ENCODE peak calls at places on chromosomes 13 and 19, in seven cellular contexts. One of them, this sample, is unnamed.

GRCh38 chr19:34938886-34939285 is 12.2 kb downstream of the ZNF30 start:
- DNase-seq in AG10803: no peak
- DNase-seq in omental fat pad: no peak
- DNase-seq in K562: no peak
- DNase-seq in AG09319: no peak
- DNase-seq in neural crest cell: no peak
- DNase-seq in CD14-positive monocyte: no peak
- DNase-seq in this sample: no peak

GRCh38 chr19:54606891-54607781 is 13.7 kb downstream of the LILRA1 start:
- DNase-seq in AG10803: no peak
- DNase-seq in neural crest cell: no peak
- DNase-seq in K562: no peak
- DNase-seq in CD14-positive monocyte: no peak
- DNase-seq in AG09319: no peak
- DNase-seq in omental fat pad: no peak
- DNase-seq in this sample: no peak

GRCh38 chr19:42235181-42235580 is 7.2 kb downstream of the GSK3A start:
- DNase-seq in CD14-positive monocyte: no peak
- DNase-seq in AG09319: no peak
- DNase-seq in omental fat pad: no peak
- DNase-seq in AG10803: no peak
- DNase-seq in neural crest cell: no peak
- DNase-seq in K562: no peak
- DNase-seq in this sample: no peak

GRCh38 chr13:109154546-109154945 is 525.1 kb downstream of the MYO16 start:
- DNase-seq in AG09319: no peak
- DNase-seq in neural crest cell: no peak
- DNase-seq in omental fat pad: no peak
- DNase-seq in K562: no peak
- DNase-seq in AG10803: peak
- DNase-seq in CD14-positive monocyte: no peak
- DNase-seq in this sample: no peak

GRCh38 chr19:55353803-55354697 is 469 bp downstream of the COX6B2 start:
- DNase-seq in K562: peak
- DNase-seq in AG10803: no peak
- DNase-seq in AG09319: no peak
- DNase-seq in neural crest cell: no peak
- DNase-seq in omental fat pad: peak
- DNase-seq in CD14-positive monocyte: no peak
- DNase-seq in this sample: peak

GRCh38 chr13:110676511-110677204 is 29.3 kb downstream of the CARS2 start:
- DNase-seq in AG10803: no peak
- DNase-seq in neural crest cell: no peak
- DNase-seq in K562: no peak
- DNase-seq in AG09319: no peak
- DNase-seq in CD14-positive monocyte: peak
- DNase-seq in omental fat pad: no peak
- DNase-seq in this sample: no peak

GRCh38 chr13:69912576-69913074 is 195.0 kb upstream of the ATXN8OS start:
- DNase-seq in omental fat pad: no peak
- DNase-seq in neural crest cell: no peak
- DNase-seq in AG10803: no peak
- DNase-seq in AG09319: no peak
- DNase-seq in K562: no peak
- DNase-seq in CD14-positive monocyte: no peak
- DNase-seq in this sample: no peak

GRCh38 chr13:42330991-42331390 is 59.0 kb downstream of the AKAP11 start:
- DNase-seq in omental fat pad: no peak
- DNase-seq in neural crest cell: no peak
- DNase-seq in AG09319: no peak
- DNase-seq in K562: no peak
- DNase-seq in AG10803: peak
- DNase-seq in CD14-positive monocyte: no peak
- DNase-seq in this sample: no peak

GRCh38 chr13:109780880-109781383 is 5.5 kb downstream of the IRS2 start:
- DNase-seq in AG09319: no peak
- DNase-seq in AG10803: no peak
- DNase-seq in omental fat pad: no peak
- DNase-seq in CD14-positive monocyte: no peak
- DNase-seq in neural crest cell: no peak
- DNase-seq in K562: no peak
- DNase-seq in this sample: no peak

GRCh38 chr13:98534821-98535220 is 42.1 kb downstream of the STK24 start:
- DNase-seq in AG09319: no peak
- DNase-seq in K562: no peak
- DNase-seq in CD14-positive monocyte: no peak
- DNase-seq in omental fat pad: no peak
- DNase-seq in neural crest cell: no peak
- DNase-seq in AG10803: no peak
- DNase-seq in this sample: no peak

GRCh38 chr13:34816118-34816517 is 126.0 kb upstream of the NBEA start:
- DNase-seq in K562: no peak
- DNase-seq in AG09319: no peak
- DNase-seq in CD14-positive monocyte: no peak
- DNase-seq in neural crest cell: no peak
- DNase-seq in omental fat pad: no peak
- DNase-seq in AG10803: no peak
- DNase-seq in this sample: no peak

GRCh38 chr13:73262862-73263627 is 204.2 kb downstream of the KLF5 start:
- DNase-seq in neural crest cell: no peak
- DNase-seq in K562: no peak
- DNase-seq in AG09319: no peak
- DNase-seq in AG10803: no peak
- DNase-seq in omental fat pad: no peak
- DNase-seq in CD14-positive monocyte: no peak
- DNase-seq in this sample: no peak

DNA sequence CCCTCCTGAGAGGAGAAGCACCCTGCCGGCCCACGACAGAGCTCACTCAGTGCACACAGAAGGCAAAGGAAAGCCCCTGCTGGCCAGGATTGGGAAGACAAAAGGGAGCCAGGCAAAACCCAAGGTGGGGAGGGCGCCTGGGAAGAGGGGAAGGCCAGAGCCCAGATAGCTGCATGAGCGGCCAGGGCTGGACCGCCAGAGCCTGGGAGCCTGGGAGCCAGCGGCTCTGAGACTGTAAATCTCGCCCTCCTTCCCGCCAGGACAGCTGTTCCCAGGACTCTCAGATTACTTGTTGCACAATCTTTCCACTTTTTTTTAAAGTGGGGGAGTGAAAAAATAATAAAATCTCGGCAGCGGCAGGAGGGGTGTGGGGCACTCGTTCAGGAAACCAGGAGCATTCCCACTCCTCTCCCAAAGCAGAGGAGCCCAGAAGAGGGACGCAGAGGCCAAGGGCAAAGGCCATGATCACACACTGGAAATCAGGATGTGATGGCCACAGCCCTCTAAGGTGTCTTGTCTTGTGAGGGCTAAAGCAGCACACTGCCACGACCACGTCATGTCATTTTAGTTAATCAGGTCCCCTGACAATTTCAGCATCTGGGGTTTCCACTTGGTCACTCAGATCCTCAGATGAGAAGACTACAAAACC is 19.6 kb upstream of the EPHX3 start:
- DNase-seq in AG09319: peak
- DNase-seq in K562: peak
- DNase-seq in CD14-positive monocyte: no peak
- DNase-seq in neural crest cell: peak
- DNase-seq in AG10803: peak
- DNase-seq in omental fat pad: peak
- DNase-seq in this sample: peak
- TF ChIP-seq CTCF in AG09319: peak
- TF ChIP-seq CTCF in K562: peak
- TF ChIP-seq CTCF in CD14-positive monocyte: no peak
- TF ChIP-seq CTCF in neural crest cell: peak
- TF ChIP-seq CTCF in AG10803: peak
- TF ChIP-seq CTCF in omental fat pad: no peak
- TF ChIP-seq CTCF in this sample: peak

GRCh38 chr13:55576389-55576788 is 1564.3 kb upstream of the PRR20A start:
- DNase-seq in CD14-positive monocyte: no peak
- DNase-seq in AG09319: no peak
- DNase-seq in K562: no peak
- DNase-seq in AG10803: no peak
- DNase-seq in omental fat pad: no peak
- DNase-seq in neural crest cell: no peak
- DNase-seq in this sample: no peak

GRCh38 chr13:55577082-55577846 is 1563.5 kb upstream of the PRR20A start:
- DNase-seq in neural crest cell: no peak
- DNase-seq in CD14-positive monocyte: no peak
- DNase-seq in K562: no peak
- DNase-seq in AG10803: no peak
- DNase-seq in AG09319: no peak
- DNase-seq in omental fat pad: no peak
- DNase-seq in this sample: peak

GRCh38 chr13:55572862-55573261 is 1567.9 kb upstream of the PRR20A start:
- DNase-seq in AG09319: no peak
- DNase-seq in omental fat pad: no peak
- DNase-seq in AG10803: no peak
- DNase-seq in K562: no peak
- DNase-seq in CD14-positive monocyte: no peak
- DNase-seq in neural crest cell: no peak
- DNase-seq in this sample: no peak

GRCh38 chr13:55573565-55573964 is 1567.2 kb upstream of the PRR20A start:
- DNase-seq in AG09319: no peak
- DNase-seq in AG10803: no peak
- DNase-seq in CD14-positive monocyte: no peak
- DNase-seq in neural crest cell: no peak
- DNase-seq in K562: no peak
- DNase-seq in omental fat pad: no peak
- DNase-seq in this sample: no peak

DNA sequence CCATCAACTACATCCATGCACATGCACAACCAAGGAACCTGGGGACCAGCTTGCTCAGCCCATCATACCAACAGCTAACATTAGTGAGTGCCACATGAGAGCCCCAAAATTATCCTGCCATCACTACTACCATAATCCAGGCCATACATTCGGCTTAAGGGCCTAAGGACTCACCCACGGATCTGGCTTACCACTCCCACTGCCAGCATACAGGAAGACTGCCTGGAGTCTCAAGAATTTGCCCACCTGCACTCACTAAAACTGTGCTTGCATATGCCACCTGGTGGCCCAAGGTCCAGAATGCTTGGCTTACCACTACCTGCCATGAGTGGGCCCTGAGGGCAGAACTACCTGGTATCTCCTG is 1562.9 kb upstream of the PRR20A start:
- DNase-seq in AG09319: no peak
- DNase-seq in neural crest cell: no peak
- DNase-seq in CD14-positive monocyte: no peak
- DNase-seq in AG10803: no peak
- DNase-seq in omental fat pad: no peak
- DNase-seq in K562: no peak
- DNase-seq in this sample: no peak
- TF ChIP-seq CTCF in AG09319: no peak
- TF ChIP-seq CTCF in neural crest cell: no peak
- TF ChIP-seq CTCF in CD14-positive monocyte: no peak
- TF ChIP-seq CTCF in AG10803: no peak
- TF ChIP-seq CTCF in omental fat pad: no peak
- TF ChIP-seq CTCF in K562: no peak
- TF ChIP-seq CTCF in this sample: no peak

GRCh38 chr19:16518061-16518460 is 21.9 kb downstream of the C19orf44 start:
- DNase-seq in AG10803: no peak
- DNase-seq in K562: no peak
- DNase-seq in neural crest cell: no peak
- DNase-seq in omental fat pad: no peak
- DNase-seq in CD14-positive monocyte: no peak
- DNase-seq in AG09319: no peak
- DNase-seq in this sample: no peak

GRCh38 chr19:16516923-16517610 is 20.9 kb downstream of the C19orf44 start:
- DNase-seq in CD14-positive monocyte: no peak
- DNase-seq in neural crest cell: no peak
- DNase-seq in AG10803: no peak
- DNase-seq in K562: no peak
- DNase-seq in omental fat pad: no peak
- DNase-seq in AG09319: no peak
- DNase-seq in this sample: no peak

GRCh38 chr19:16520074-16520973 is 21.9 kb downstream of the CHERP start:
- DNase-seq in K562: no peak
- DNase-seq in AG10803: no peak
- DNase-seq in neural crest cell: no peak
- DNase-seq in AG09319: no peak
- DNase-seq in omental fat pad: no peak
- DNase-seq in CD14-positive monocyte: no peak
- DNase-seq in this sample: no peak

GRCh38 chr19:16519230-16519687 is 23.0 kb downstream of the CHERP start:
- DNase-seq in CD14-positive monocyte: no peak
- DNase-seq in neural crest cell: no peak
- DNase-seq in omental fat pad: no peak
- DNase-seq in K562: no peak
- DNase-seq in AG09319: no peak
- DNase-seq in AG10803: no peak
- DNase-seq in this sample: no peak

GRCh38 chr19:16518483-16519229 is 22.5 kb downstream of the C19orf44 start:
- DNase-seq in CD14-positive monocyte: no peak
- DNase-seq in K562: no peak
- DNase-seq in omental fat pad: no peak
- DNase-seq in AG09319: no peak
- DNase-seq in neural crest cell: no peak
- DNase-seq in AG10803: no peak
- DNase-seq in this sample: no peak
- TF ChIP-seq CTCF in CD14-positive monocyte: no peak
- TF ChIP-seq CTCF in K562: no peak
- TF ChIP-seq CTCF in omental fat pad: no peak
- TF ChIP-seq CTCF in AG09319: no peak
- TF ChIP-seq CTCF in neural crest cell: peak
- TF ChIP-seq CTCF in AG10803: no peak
- TF ChIP-seq CTCF in this sample: no peak

DNA sequence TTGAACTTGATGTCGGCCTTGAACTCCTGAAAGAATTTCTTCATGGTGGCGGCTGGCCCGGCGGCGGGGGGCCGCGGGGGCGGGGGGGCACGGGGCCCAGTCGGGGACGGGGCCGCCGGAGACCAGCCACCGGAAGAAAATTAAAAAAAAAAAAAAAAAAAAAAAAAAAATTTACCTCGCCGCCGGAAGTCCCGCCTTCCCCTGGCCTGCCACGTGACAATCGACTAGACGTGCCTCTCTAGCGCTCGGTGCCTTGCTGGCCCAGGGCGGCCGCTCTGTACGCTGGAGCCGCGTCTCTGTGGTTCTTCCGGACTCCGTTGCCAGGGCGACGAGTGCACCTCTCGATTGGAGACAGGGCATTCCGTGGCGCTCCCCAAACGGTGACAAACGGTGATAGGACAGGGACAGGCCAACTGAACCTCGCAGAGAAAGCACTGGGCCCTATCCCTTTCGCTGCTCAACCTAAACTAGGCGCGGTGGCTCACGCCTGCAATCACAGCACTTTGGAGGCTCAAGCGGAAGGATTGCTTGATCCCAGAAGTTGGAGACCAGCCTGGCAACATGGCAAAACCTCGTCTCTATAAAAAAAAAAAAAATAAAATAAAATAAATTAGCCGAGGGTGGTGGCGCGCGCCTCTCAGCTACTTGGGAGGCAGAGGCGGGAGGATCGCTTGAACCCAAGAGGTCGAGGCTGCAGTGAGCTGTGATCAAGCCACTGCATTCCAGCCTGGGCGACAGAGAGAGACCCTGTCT is at the start of gene UBXN6:
- DNase-seq in neural crest cell: peak
- DNase-seq in K562: peak
- DNase-seq in omental fat pad: peak
- DNase-seq in AG10803: peak
- DNase-seq in CD14-positive monocyte: peak
- DNase-seq in AG09319: peak
- DNase-seq in this sample: peak
- TF ChIP-seq CTCF in neural crest cell: no peak
- TF ChIP-seq CTCF in K562: no peak
- TF ChIP-seq CTCF in omental fat pad: no peak
- TF ChIP-seq CTCF in AG10803: no peak
- TF ChIP-seq CTCF in CD14-positive monocyte: no peak
- TF ChIP-seq CTCF in AG09319: no peak
- TF ChIP-seq CTCF in this sample: no peak